ENCODE peak calls at places on chromosomes 4 and X, in four cellular contexts. X, H, D and L are unnamed samples.

GRCh38 chr4:107893171-107894137 is 37.9 kb upstream of the CYP2U1 start:
- DNase-seq in H (no peak), D (no peak), X (no peak), L (no peak)

GRCh38 chr4:123785515-123785914 is 388.9 kb downstream of the SPRY1 start:
- DNase-seq in H (peak), D (no peak), X (no peak), L (no peak)

GRCh38 chr4:99447079-99447478 is 11.9 kb upstream of the ADH7 start:
- DNase-seq in D (peak), X (peak), H (no peak), L (peak)

GRCh38 chr4:38667005-38667771 is 3.2 kb downstream of the KLF3 start:
- DNase-seq in X (no peak), H (peak), D (peak), L (peak)

GRCh38 chr4:85821688-85822087 is 346.7 kb downstream of the ARHGAP24 start:
- DNase-seq in D (no peak), H (no peak), X (no peak), L (no peak)

GRCh38 chr4:120842046-120842445 is 80.5 kb downstream of the PRDM5 start:
- DNase-seq in H (no peak), D (no peak), X (no peak), L (no peak)

GRCh38 chr4:112296949-112297483 is at the start of gene ALPK1:
- DNase-seq in D (peak), X (no peak), H (no peak), L (peak)

GRCh38 chrX:13535371-13535770 is 34.0 kb upstream of the EGFL6 start:
- DNase-seq in H (no peak), D (no peak), X (no peak), L (no peak)

GRCh38 chrX:40720386-40720785 is 15.0 kb downstream of the MED14 start:
- DNase-seq in H (no peak), X (no peak), D (no peak), L (no peak)

GRCh38 chrX:39670281-39670680 is 427.5 kb downstream of the BCOR start:
- DNase-seq in H (no peak), X (no peak), D (no peak), L (no peak)

GRCh38 chr4:184450045-184450444 is 24.3 kb downstream of the IRF2 start:
- DNase-seq in D (no peak), H (no peak), X (no peak), L (no peak)

GRCh38 chr4:74671074-74671698 is 123.1 kb downstream of the BTC start:
- DNase-seq in X (no peak), D (peak), H (peak), L (peak)

GRCh38 chr4:122739174-122739573 is 6.7 kb downstream of the BBS12 start:
- DNase-seq in H (no peak), X (no peak), D (no peak), L (no peak)

GRCh38 chr4:88623097-88623496 is 30.8 kb downstream of the HERC3 start:
- DNase-seq in X (no peak), H (no peak), D (no peak), L (no peak)

GRCh38 chr4:119046263-119046662 is 89.4 kb upstream of the MYOZ2 start:
- DNase-seq in D (no peak), H (no peak), X (no peak), L (no peak)

GRCh38 chrX:154596290-154596929 is 11.5 kb downstream of the CTAG1A start:
- DNase-seq in X (no peak), D (no peak), H (peak), L (no peak)

GRCh38 chrX:107766470-107767140 is 9.0 kb downstream of the TSC22D3 start:
- DNase-seq in X (no peak), D (no peak), H (no peak), L (no peak)

GRCh38 chr4:182105416-182105815 is 137.8 kb upstream of the TENM3 start:
- DNase-seq in D (no peak), X (no peak), H (no peak), L (no peak)

GRCh38 chr4:183905081-183905592 is at the start of gene STOX2:
- DNase-seq in X (no peak), H (peak), D (no peak), L (no peak)

GRCh38 chr4:81214518-81215218 is 354 bp downstream of the PRKG2 start:
- DNase-seq in H (peak), X (no peak), D (no peak), L (no peak)

GRCh38 chr4:186216465-186217024 is 10.8 kb upstream of the KLKB1 start:
- DNase-seq in D (no peak), X (no peak), H (no peak), L (no peak)
- TF ChIP-seq EGR1 in D (no peak), X (no peak), H (no peak), L (no peak)

DNA sequence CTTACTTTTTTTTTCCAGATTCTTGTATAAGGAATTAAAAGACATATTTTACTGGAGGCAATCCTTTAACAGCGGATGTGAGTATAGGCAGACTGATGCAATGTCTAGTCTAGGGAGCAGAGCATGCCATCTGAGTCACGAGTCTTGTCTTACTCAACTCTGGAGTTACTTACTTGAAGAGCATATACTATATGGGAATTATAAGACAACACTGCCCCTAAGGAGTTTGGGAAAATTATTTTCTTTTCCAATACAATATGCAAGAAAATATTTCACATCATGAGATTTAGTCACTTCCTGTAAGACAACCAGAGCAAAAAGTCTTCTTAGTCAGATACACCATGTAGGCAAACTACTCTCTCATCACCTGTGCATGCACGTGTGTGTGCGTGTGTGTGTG is 537.3 kb upstream of the FTHL17 start:
- DNase-seq in H (no peak), X (no peak), D (no peak), L (no peak)
- TF ChIP-seq ZNF274 in H (no peak), X (no peak), D (no peak), L (no peak)

GRCh38 chrX:132015875-132016274 is 7.2 kb upstream of the STK26 start:
- DNase-seq in X (no peak), H (no peak), D (peak), L (no peak)
- H2AFZ ChIP-seq in X (no peak), H (no peak), D (peak), L (no peak)

GRCh38 chr4:57199267-57199666 is 89.1 kb upstream of the IGFBP7 start:
- DNase-seq in D (no peak), X (no peak), H (no peak), L (no peak)
- TF ChIP-seq EGR1 in D (no peak), X (no peak), H (no peak), L (no peak)

GRCh38 chr4:152327606-152328453 is 208.1 kb downstream of the FBXW7 start:
- DNase-seq in D (no peak), X (no peak), H (no peak), L (no peak)

GRCh38 chr4:152323221-152323620 is 212.7 kb downstream of the FBXW7 start:
- DNase-seq in X (no peak), H (no peak), D (no peak), L (no peak)

GRCh38 chr4:152325831-152326230 is 210.1 kb downstream of the FBXW7 start:
- DNase-seq in H (no peak), X (no peak), D (no peak), L (no peak)

DNA sequence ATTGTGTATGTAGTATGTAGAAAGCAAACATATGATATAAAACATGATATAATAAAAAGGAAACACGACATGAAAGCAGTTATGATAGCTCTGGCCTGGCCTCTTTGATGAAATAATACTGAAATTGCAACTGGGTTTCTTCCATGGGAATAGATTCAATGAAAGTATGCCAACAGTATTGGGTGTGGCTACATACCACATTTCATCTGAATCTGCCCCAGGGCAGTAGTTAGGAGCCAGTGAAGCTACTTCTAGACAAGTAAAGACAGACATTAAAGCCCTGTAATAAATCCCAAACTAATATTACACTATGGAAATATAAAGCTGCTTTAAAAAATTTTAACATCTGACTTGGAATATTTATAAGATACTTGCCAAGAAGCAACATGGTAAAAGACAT is 207.3 kb downstream of the FBXW7 start:
- DNase-seq in H (no peak), D (no peak), X (no peak), L (peak)
- TF ChIP-seq ZNF274 in H (no peak), D (no peak), X (no peak), L (no peak)

DNA sequence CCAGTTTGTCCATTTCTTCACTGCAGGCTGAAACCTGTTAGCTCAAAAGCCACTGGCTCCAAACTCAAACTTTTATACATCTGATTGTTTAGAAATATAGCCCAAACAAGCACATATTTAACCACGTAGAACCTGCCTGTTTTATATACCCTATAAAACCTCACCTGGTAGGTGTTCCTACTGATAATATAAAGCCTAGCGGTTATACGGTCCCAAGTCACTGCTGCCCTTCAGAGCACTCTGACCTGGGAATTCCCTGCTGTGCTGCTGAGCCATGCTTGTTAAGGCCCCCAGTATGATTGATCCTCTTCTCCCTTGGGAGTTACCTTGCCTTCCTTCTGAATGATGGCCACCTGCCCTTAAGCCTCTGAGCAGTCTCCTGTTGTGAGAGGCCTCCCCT is 432.8 kb upstream of the LCORL start:
- DNase-seq in H (no peak), D (no peak), X (no peak), L (no peak)
- H2AFZ ChIP-seq in H (no peak), D (no peak), X (no peak), L (no peak)

GRCh38 chr4:77653162-77653758 is 47.6 kb downstream of the CXCL13 start:
- DNase-seq in H (no peak), X (no peak), D (no peak), L (no peak)

GRCh38 chr4:77650787-77651186 is 45.2 kb downstream of the CXCL13 start:
- DNase-seq in H (no peak), D (no peak), X (no peak), L (no peak)

GRCh38 chr4:77651820-77652219 is 46.2 kb downstream of the CXCL13 start:
- DNase-seq in D (no peak), X (no peak), H (no peak), L (no peak)

DNA sequence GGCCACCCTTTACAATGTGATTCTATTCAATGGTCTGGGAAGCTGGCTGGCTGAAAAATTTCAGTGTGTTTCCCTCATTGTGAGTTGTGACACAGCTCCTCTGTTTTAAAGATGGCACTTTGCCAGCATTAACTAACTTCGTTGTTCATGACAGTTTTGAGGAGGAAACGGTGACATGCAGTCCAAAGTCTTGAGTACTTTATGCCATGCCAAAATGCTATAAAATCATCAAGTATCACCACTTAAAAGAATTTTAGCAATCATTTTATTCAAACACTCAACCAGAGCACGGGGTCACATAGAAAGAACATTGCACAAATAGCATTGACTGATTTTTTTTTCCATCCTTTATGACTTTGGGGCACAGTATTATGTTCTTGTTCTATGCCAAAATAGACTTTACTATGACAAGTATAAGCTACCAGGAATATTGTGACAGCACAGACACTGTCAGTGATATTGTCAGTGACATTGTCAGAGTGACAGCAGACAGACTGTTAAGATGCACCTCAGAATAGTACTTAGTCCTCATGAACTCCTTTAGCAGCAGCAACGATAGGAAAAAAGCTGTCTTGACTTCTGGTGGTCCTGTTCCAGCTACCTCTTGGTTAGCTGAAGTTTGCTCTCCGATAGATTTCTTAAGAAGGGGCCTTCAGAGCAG is 46.7 kb downstream of the CXCL13 start:
- DNase-seq in H (no peak), D (no peak), X (no peak), L (no peak)
- TF ChIP-seq EGR1 in H (no peak), D (no peak), X (no peak), L (no peak)

GRCh38 chrX:119266364-119266995 is 30.4 kb downstream of the PGRMC1 start:
- DNase-seq in D (peak), H (no peak), X (no peak), L (peak)
- TF ChIP-seq ZNF274 in D (no peak), H (no peak), X (no peak), L (no peak)

GRCh38 chr4:113759696-113760093 is 1.8 kb downstream of the CAMK2D start:
- DNase-seq in X (no peak), D (no peak), H (no peak), L (no peak)
- H2AFZ ChIP-seq in X (no peak), D (no peak), H (no peak), L (no peak)

DNA sequence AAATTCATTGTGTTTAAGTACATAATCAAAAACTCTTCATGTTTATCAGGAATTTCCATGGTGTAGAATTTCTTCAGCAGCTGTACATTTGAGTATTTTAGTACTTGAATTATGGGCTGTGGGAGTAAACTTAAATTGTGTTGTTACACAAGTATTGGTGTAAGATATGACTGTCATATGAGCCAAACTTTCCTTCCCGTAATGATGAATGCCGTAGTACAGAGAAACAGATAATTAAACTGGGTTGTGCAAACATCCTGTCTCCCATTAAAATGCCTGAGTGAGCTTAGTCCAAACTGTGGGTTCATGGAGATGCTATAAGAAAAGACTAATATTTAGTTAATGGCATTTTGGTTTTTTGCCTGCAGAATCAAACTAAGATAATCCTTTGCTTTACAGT is 159.2 kb downstream of the SLC4A4 start:
- DNase-seq in H (no peak), X (no peak), D (no peak), L (no peak)
- TF ChIP-seq EGR1 in H (no peak), X (no peak), D (no peak), L (no peak)